ENCODE peak calls at places on chromosome 3, in six cellular contexts. One of them, this sample, is unnamed.

GRCh38 chr3:45100998-45101407 is 45.2 kb downstream of the CDCP1 start:
- DNase-seq in mucosa of descending colon: no peak
- DNase-seq in heart left ventricle: no peak
- DNase-seq in endothelial cell of umbilical vein: no peak
- DNase-seq in brain microvascular endothelial cell: peak; percentile 4
- DNase-seq in mammary epithelial cell: no peak
- DNase-seq in this sample: peak; percentile 46

GRCh38 chr3:136659253-136659652 is 92.9 kb downstream of the STAG1 start:
- DNase-seq in mucosa of descending colon: no peak
- DNase-seq in heart left ventricle: no peak
- DNase-seq in endothelial cell of umbilical vein: peak; percentile 27
- DNase-seq in brain microvascular endothelial cell: peak; percentile 70
- DNase-seq in mammary epithelial cell: no peak
- DNase-seq in this sample: peak; percentile 11

GRCh38 chr3:79245295-79246138 is 522.3 kb downstream of the ROBO1 start:
- DNase-seq in mucosa of descending colon: no peak
- DNase-seq in heart left ventricle: no peak
- DNase-seq in endothelial cell of umbilical vein: no peak
- DNase-seq in brain microvascular endothelial cell: no peak
- DNase-seq in mammary epithelial cell: no peak
- DNase-seq in this sample: no peak

GRCh38 chr3:100411091-100411982 is 10.0 kb downstream of the LNP1 start:
- DNase-seq in mucosa of descending colon: no peak
- DNase-seq in heart left ventricle: no peak
- DNase-seq in endothelial cell of umbilical vein: no peak
- DNase-seq in brain microvascular endothelial cell: no peak
- DNase-seq in mammary epithelial cell: peak; percentile 41
- DNase-seq in this sample: peak; percentile 78

GRCh38 chr3:171940250-171940649 is 97.1 kb downstream of the TMEM212 start:
- DNase-seq in mucosa of descending colon: no peak
- DNase-seq in heart left ventricle: no peak
- DNase-seq in endothelial cell of umbilical vein: no peak
- DNase-seq in brain microvascular endothelial cell: no peak
- DNase-seq in mammary epithelial cell: no peak
- DNase-seq in this sample: no peak

GRCh38 chr3:168047936-168048335 is 47.8 kb downstream of the GOLIM4 start:
- DNase-seq in mucosa of descending colon: no peak
- DNase-seq in heart left ventricle: no peak
- DNase-seq in endothelial cell of umbilical vein: no peak
- DNase-seq in brain microvascular endothelial cell: no peak
- DNase-seq in mammary epithelial cell: no peak
- DNase-seq in this sample: no peak

GRCh38 chr3:139477710-139478640 is 1.7 kb upstream of the RBP2 start:
- DNase-seq in mucosa of descending colon: no peak
- DNase-seq in heart left ventricle: no peak
- DNase-seq in endothelial cell of umbilical vein: no peak
- DNase-seq in brain microvascular endothelial cell: no peak
- DNase-seq in mammary epithelial cell: no peak
- DNase-seq in this sample: peak; percentile 75

GRCh38 chr3:11665331-11665730 is 21.6 kb upstream of the VGLL4 start:
- DNase-seq in mucosa of descending colon: no peak
- DNase-seq in heart left ventricle: no peak
- DNase-seq in endothelial cell of umbilical vein: no peak
- DNase-seq in brain microvascular endothelial cell: no peak
- DNase-seq in mammary epithelial cell: no peak
- DNase-seq in this sample: no peak

GRCh38 chr3:175149675-175150074 is 290.5 kb downstream of the NAALADL2 start:
- DNase-seq in mucosa of descending colon: no peak
- DNase-seq in heart left ventricle: no peak
- DNase-seq in endothelial cell of umbilical vein: no peak
- DNase-seq in brain microvascular endothelial cell: no peak
- DNase-seq in mammary epithelial cell: peak; percentile 84
- DNase-seq in this sample: peak; percentile 91

GRCh38 chr3:67610458-67610857 is 44.0 kb downstream of the SUCLG2 start:
- DNase-seq in mucosa of descending colon: no peak
- DNase-seq in heart left ventricle: no peak
- DNase-seq in endothelial cell of umbilical vein: peak; percentile 79
- DNase-seq in brain microvascular endothelial cell: no peak
- DNase-seq in mammary epithelial cell: peak; percentile 63
- DNase-seq in this sample: peak; percentile 73

GRCh38 chr3:129576514-129577345 is 29.7 kb downstream of the PLXND1 start:
- DNase-seq in mucosa of descending colon: peak; percentile 87
- DNase-seq in heart left ventricle: no peak
- DNase-seq in endothelial cell of umbilical vein: peak; percentile 37
- DNase-seq in brain microvascular endothelial cell: no peak
- DNase-seq in mammary epithelial cell: no peak
- DNase-seq in this sample: no peak

GRCh38 chr3:100556656-100557310 is 52.6 kb upstream of the ADGRG7 start:
- DNase-seq in mucosa of descending colon: no peak
- DNase-seq in heart left ventricle: no peak
- DNase-seq in endothelial cell of umbilical vein: peak; percentile 7
- DNase-seq in brain microvascular endothelial cell: peak; percentile 61
- DNase-seq in mammary epithelial cell: peak; percentile 64
- DNase-seq in this sample: peak; percentile 80

GRCh38 chr3:132721479-132722164 is 587 bp downstream of the NPHP3 start:
- DNase-seq in mucosa of descending colon: peak; percentile 64
- DNase-seq in heart left ventricle: peak; percentile 73
- DNase-seq in endothelial cell of umbilical vein: no peak
- DNase-seq in brain microvascular endothelial cell: peak; percentile 76
- DNase-seq in mammary epithelial cell: peak; percentile 49
- DNase-seq in this sample: peak; percentile 56

GRCh38 chr3:64022451-64023186 is 675 bp downstream of the PSMD6 start:
- DNase-seq in mucosa of descending colon: no peak
- DNase-seq in heart left ventricle: no peak
- DNase-seq in endothelial cell of umbilical vein: peak; percentile 51
- DNase-seq in brain microvascular endothelial cell: no peak
- DNase-seq in mammary epithelial cell: peak; percentile 35
- DNase-seq in this sample: peak; percentile 51

GRCh38 chr3:9649791-9650521 is 651 bp downstream of the MTMR14 start:
- DNase-seq in mucosa of descending colon: no peak
- DNase-seq in heart left ventricle: no peak
- DNase-seq in endothelial cell of umbilical vein: no peak
- DNase-seq in brain microvascular endothelial cell: no peak
- DNase-seq in mammary epithelial cell: no peak
- DNase-seq in this sample: no peak

GRCh38 chr3:111667621-111668239 is 72.6 kb upstream of the ZBED2 start:
- DNase-seq in mucosa of descending colon: no peak
- DNase-seq in heart left ventricle: no peak
- DNase-seq in endothelial cell of umbilical vein: peak; percentile 50
- DNase-seq in brain microvascular endothelial cell: peak; percentile 44
- DNase-seq in mammary epithelial cell: peak; percentile 23
- DNase-seq in this sample: peak; percentile 39

GRCh38 chr3:159852821-159853505 is 135.7 kb upstream of the IL12A start:
- DNase-seq in mucosa of descending colon: no peak
- DNase-seq in heart left ventricle: peak; percentile 90
- DNase-seq in endothelial cell of umbilical vein: peak; percentile 97
- DNase-seq in brain microvascular endothelial cell: peak; percentile 55
- DNase-seq in mammary epithelial cell: peak; percentile 66
- DNase-seq in this sample: peak; percentile 68

GRCh38 chr3:197029511-197030167 is at the start of gene MELTF:
- DNase-seq in mucosa of descending colon: peak; percentile 77
- DNase-seq in heart left ventricle: peak; percentile 64
- DNase-seq in endothelial cell of umbilical vein: peak; percentile 25
- DNase-seq in brain microvascular endothelial cell: peak; percentile 51
- DNase-seq in mammary epithelial cell: no peak
- DNase-seq in this sample: peak; percentile 37

GRCh38 chr3:98601180-98601579 is 7.8 kb upstream of the CPOX start:
- DNase-seq in mucosa of descending colon: no peak
- DNase-seq in heart left ventricle: no peak
- DNase-seq in endothelial cell of umbilical vein: no peak
- DNase-seq in brain microvascular endothelial cell: no peak
- DNase-seq in mammary epithelial cell: no peak
- DNase-seq in this sample: no peak

GRCh38 chr3:168152149-168152548 is 56.4 kb upstream of the GOLIM4 start:
- DNase-seq in mucosa of descending colon: no peak
- DNase-seq in heart left ventricle: no peak
- DNase-seq in endothelial cell of umbilical vein: no peak
- DNase-seq in brain microvascular endothelial cell: no peak
- DNase-seq in mammary epithelial cell: no peak
- DNase-seq in this sample: no peak

GRCh38 chr3:124760601-124761000 is 30.3 kb downstream of the UMPS start:
- DNase-seq in mucosa of descending colon: no peak
- DNase-seq in heart left ventricle: no peak
- DNase-seq in endothelial cell of umbilical vein: no peak
- DNase-seq in brain microvascular endothelial cell: peak; percentile 62
- DNase-seq in mammary epithelial cell: no peak
- DNase-seq in this sample: peak; percentile 38

GRCh38 chr3:196275126-196275525 is 12.4 kb downstream of the PCYT1A start:
- DNase-seq in mucosa of descending colon: no peak
- DNase-seq in heart left ventricle: no peak
- DNase-seq in endothelial cell of umbilical vein: no peak
- DNase-seq in brain microvascular endothelial cell: no peak
- DNase-seq in mammary epithelial cell: no peak
- DNase-seq in this sample: no peak

GRCh38 chr3:33791477-33792166 is 6.8 kb upstream of the PDCD6IP start:
- DNase-seq in mucosa of descending colon: no peak
- DNase-seq in heart left ventricle: no peak
- DNase-seq in endothelial cell of umbilical vein: no peak
- DNase-seq in brain microvascular endothelial cell: peak; percentile 43
- DNase-seq in mammary epithelial cell: peak; percentile 100
- DNase-seq in this sample: peak; percentile 99

GRCh38 chr3:127003601-127004280 is 20.8 kb downstream of the PLXNA1 start:
- DNase-seq in mucosa of descending colon: no peak
- DNase-seq in heart left ventricle: no peak
- DNase-seq in endothelial cell of umbilical vein: no peak
- DNase-seq in brain microvascular endothelial cell: no peak
- DNase-seq in mammary epithelial cell: no peak
- DNase-seq in this sample: no peak

GRCh38 chr3:155491696-155492095 is 198.2 kb upstream of the STRIT1 start:
- DNase-seq in mucosa of descending colon: no peak
- DNase-seq in heart left ventricle: no peak
- DNase-seq in endothelial cell of umbilical vein: no peak
- DNase-seq in brain microvascular endothelial cell: no peak
- DNase-seq in mammary epithelial cell: no peak
- DNase-seq in this sample: no peak
- TF ChIP-seq CTCF in mucosa of descending colon: no peak
- TF ChIP-seq CTCF in heart left ventricle: no peak
- TF ChIP-seq CTCF in endothelial cell of umbilical vein: no peak
- TF ChIP-seq CTCF in brain microvascular endothelial cell: no peak
- TF ChIP-seq CTCF in mammary epithelial cell: no peak
- TF ChIP-seq CTCF in this sample: no peak

DNA sequence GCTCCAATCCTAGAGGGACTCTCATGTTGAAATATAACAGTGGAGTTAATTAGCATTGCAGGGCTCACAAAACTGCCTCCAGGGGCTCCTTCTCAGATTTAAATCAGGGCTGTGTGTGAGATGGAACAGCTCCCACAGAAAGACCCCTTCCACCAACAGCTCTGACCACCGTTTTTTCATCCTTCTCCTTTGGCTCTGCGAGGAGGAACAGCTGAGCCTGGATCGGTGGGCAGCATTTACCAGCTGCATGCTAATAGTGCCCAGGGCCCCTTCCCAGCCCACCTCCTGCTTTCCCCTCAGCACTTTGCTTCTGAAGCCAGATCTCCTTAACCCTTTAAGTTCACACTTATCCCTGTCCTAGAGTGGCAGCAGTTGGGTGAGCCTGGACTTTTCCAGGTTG is 119.2 kb upstream of the UBE2E1 start:
- DNase-seq in mucosa of descending colon: no peak
- DNase-seq in heart left ventricle: no peak
- DNase-seq in endothelial cell of umbilical vein: no peak
- DNase-seq in brain microvascular endothelial cell: no peak
- DNase-seq in mammary epithelial cell: no peak
- DNase-seq in this sample: no peak
- H3K4me3 ChIP-seq in mucosa of descending colon: no peak overlapping the region
- H3K4me3 ChIP-seq in heart left ventricle: no peak overlapping the region
- H3K4me3 ChIP-seq in endothelial cell of umbilical vein: no peak overlapping the region
- H3K4me3 ChIP-seq in brain microvascular endothelial cell: no peak overlapping the region
- H3K4me3 ChIP-seq in mammary epithelial cell: no peak overlapping the region
- H3K4me3 ChIP-seq in this sample: no peak overlapping the region

GRCh38 chr3:147688868-147689267 is 279.7 kb downstream of the ZIC1 start:
- DNase-seq in mucosa of descending colon: no peak
- DNase-seq in heart left ventricle: no peak
- DNase-seq in endothelial cell of umbilical vein: no peak
- DNase-seq in brain microvascular endothelial cell: no peak
- DNase-seq in mammary epithelial cell: no peak
- DNase-seq in this sample: no peak
- TF ChIP-seq CTCF in mucosa of descending colon: no peak
- TF ChIP-seq CTCF in heart left ventricle: no peak
- TF ChIP-seq CTCF in endothelial cell of umbilical vein: no peak
- TF ChIP-seq CTCF in brain microvascular endothelial cell: no peak
- TF ChIP-seq CTCF in mammary epithelial cell: no peak
- TF ChIP-seq CTCF in this sample: no peak

GRCh38 chr3:42159706-42160472 is 68.7 kb downstream of the TRAK1 start:
- DNase-seq in mucosa of descending colon: peak; percentile 89
- DNase-seq in heart left ventricle: peak; percentile 49
- DNase-seq in endothelial cell of umbilical vein: peak; percentile 36
- DNase-seq in brain microvascular endothelial cell: no peak
- DNase-seq in mammary epithelial cell: peak; percentile 79
- DNase-seq in this sample: peak; percentile 76

GRCh38 chr3:42163622-42164244 is 72.6 kb downstream of the TRAK1 start:
- DNase-seq in mucosa of descending colon: no peak
- DNase-seq in heart left ventricle: no peak
- DNase-seq in endothelial cell of umbilical vein: no peak
- DNase-seq in brain microvascular endothelial cell: no peak
- DNase-seq in mammary epithelial cell: no peak
- DNase-seq in this sample: no peak

GRCh38 chr3:42162462-42162861 is 71.3 kb downstream of the TRAK1 start:
- DNase-seq in mucosa of descending colon: no peak
- DNase-seq in heart left ventricle: no peak
- DNase-seq in endothelial cell of umbilical vein: no peak
- DNase-seq in brain microvascular endothelial cell: no peak
- DNase-seq in mammary epithelial cell: no peak
- DNase-seq in this sample: no peak

GRCh38 chr3:42159147-42159546 is 68.0 kb downstream of the TRAK1 start:
- DNase-seq in mucosa of descending colon: no peak
- DNase-seq in heart left ventricle: no peak
- DNase-seq in endothelial cell of umbilical vein: no peak
- DNase-seq in brain microvascular endothelial cell: no peak
- DNase-seq in mammary epithelial cell: no peak
- DNase-seq in this sample: no peak

DNA sequence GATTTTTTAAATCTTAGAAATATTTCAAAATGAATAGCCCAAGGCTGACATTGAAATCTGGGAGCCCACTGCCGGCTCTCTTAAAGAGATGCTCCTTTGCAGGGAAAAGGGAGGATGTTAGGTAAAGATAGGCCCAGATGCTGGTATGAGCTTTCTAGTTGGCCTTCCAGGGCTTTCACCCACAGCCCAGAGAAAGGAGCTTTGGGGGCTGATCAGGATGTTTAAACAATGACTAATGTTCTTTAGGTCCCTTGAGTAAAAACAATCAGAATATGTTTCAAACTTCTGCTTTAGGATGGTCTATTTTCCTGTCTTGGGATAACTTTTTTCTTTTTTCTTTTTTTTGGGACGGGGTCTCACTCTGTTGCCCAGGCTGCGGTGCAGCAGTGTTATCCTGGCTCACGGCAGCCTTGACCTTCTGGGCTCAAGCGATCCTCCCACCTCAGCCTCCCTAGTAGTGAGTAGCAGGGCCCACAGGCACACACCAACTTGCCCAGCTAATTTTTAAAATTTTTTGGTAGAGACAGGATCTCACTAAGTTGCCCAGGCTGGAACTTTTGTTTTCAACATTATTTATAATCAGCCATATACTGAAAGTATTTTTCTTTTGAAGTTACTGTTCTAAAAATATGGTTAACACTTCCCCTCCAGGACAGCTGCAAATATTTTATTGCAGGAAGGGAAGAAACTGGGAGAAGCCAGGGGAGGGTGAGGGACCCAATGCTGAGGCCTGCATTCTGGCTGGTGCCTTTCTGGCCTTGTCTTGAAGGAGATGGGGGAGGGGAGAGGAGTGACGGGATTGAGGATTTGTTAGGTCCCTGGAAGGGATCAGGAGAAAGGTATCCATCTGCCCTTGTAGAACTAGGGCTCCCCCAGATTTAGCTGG is 70.1 kb downstream of the TRAK1 start:
- DNase-seq in mucosa of descending colon: no peak
- DNase-seq in heart left ventricle: no peak
- DNase-seq in endothelial cell of umbilical vein: peak; percentile 72
- DNase-seq in brain microvascular endothelial cell: peak; percentile 62
- DNase-seq in mammary epithelial cell: no peak
- DNase-seq in this sample: no peak
- H3K4me3 ChIP-seq in mucosa of descending colon: no peak overlapping the region
- H3K4me3 ChIP-seq in heart left ventricle: no peak overlapping the region
- H3K4me3 ChIP-seq in endothelial cell of umbilical vein: no peak overlapping the region
- H3K4me3 ChIP-seq in brain microvascular endothelial cell: no peak overlapping the region
- H3K4me3 ChIP-seq in mammary epithelial cell: peak overlapping the region; percentile 59
- H3K4me3 ChIP-seq in this sample: no peak overlapping the region

This sample was measured in epithelial cell of esophagus.